ENCODE peak calls at places on chromosomes 16 and 17, in seven cellular contexts. H is H1; V is adrenal gland; T is stomach; W is psoas muscle; L is IMR-90; U is CD8-positive, alpha-beta T cell. O is an unnamed sample. For H3K4me1, the result is how much of the 10 kb centered on the place peaks cover.

GRCh38 chr17:80667462-80668277 is 123.0 kb downstream of the RPTOR start:
- DNase-seq in H (no peak), V (no peak), T (no peak), W (no peak), L (no peak), U (peak), O (no peak)

GRCh38 chr17:37358830-37359681 is 16.7 kb upstream of the C17orf78 start:
- DNase-seq in H (peak), V (peak), T (peak), W (peak), L (peak), U (peak), O (peak)

GRCh38 chr17:79038545-79039135 is 14.7 kb downstream of the C1QTNF1 start:
- DNase-seq in H (no peak), V (peak), T (no peak), W (peak), L (peak), U (no peak), O (no peak)

GRCh38 chr16:53041196-53041977 is 11.3 kb downstream of the CHD9NB start:
- DNase-seq in H (no peak), V (no peak), T (peak), W (peak), L (peak), U (no peak), O (no peak)

GRCh38 chr17:19003966-19004600 is 481 bp downstream of the FAM83G start:
- DNase-seq in H (no peak), V (peak), T (peak), W (no peak), L (peak), U (peak), O (no peak)

GRCh38 chr16:80273635-80274538 is 266.9 kb upstream of the DYNLRB2 start:
- DNase-seq in H (no peak), V (no peak), T (no peak), W (no peak), L (peak), U (no peak), O (no peak)

GRCh38 chr16:16033208-16033717 is 83.8 kb downstream of the ABCC1 start:
- DNase-seq in H (no peak), V (no peak), T (no peak), W (no peak), L (no peak), U (no peak), O (no peak)

GRCh38 chr17:63433746-63434591 is 12.1 kb downstream of the CYB561 start:
- DNase-seq in H (no peak), V (peak), T (peak), W (peak), L (peak), U (no peak), O (peak)

GRCh38 chr16:79876332-79876730 is 275.8 kb upstream of the MAF start:
- DNase-seq in H (no peak), V (no peak), T (no peak), W (no peak), L (no peak), U (no peak), O (no peak)

GRCh38 chr16:79595261-79595660 is 5.3 kb downstream of the MAF start:
- DNase-seq in H (no peak), V (no peak), T (no peak), W (no peak), L (no peak), U (no peak), O (no peak)

GRCh38 chr16:87463722-87464690 is 28.8 kb downstream of the ZCCHC14 start:
- DNase-seq in H (no peak), V (peak), T (no peak), W (no peak), L (peak), U (peak), O (peak)

GRCh38 chr16:71927383-71927782 is 32.1 kb downstream of the IST1 start:
- DNase-seq in H (no peak), V (peak), T (peak), W (no peak), L (peak), U (no peak), O (peak)

GRCh38 chr16:87196229-87196628 is 121.0 kb downstream of the C16orf95 start:
- DNase-seq in H (no peak), V (no peak), T (no peak), W (no peak), L (no peak), U (no peak), O (no peak)

GRCh38 chr17:2063306-2064146 is 8.6 kb downstream of the HIC1 start:
- DNase-seq in H (no peak), V (no peak), T (no peak), W (no peak), L (peak), U (no peak), O (no peak)

GRCh38 chr16:89871895-89872294 is 1.5 kb upstream of the TCF25 start:
- DNase-seq in H (no peak), V (no peak), T (no peak), W (no peak), L (no peak), U (no peak), O (no peak)

GRCh38 chr16:89869911-89870310 is 3.5 kb upstream of the TCF25 start:
- DNase-seq in H (no peak), V (no peak), T (no peak), W (no peak), L (no peak), U (no peak), O (no peak)

GRCh38 chr16:89873822-89874689 is 664 bp downstream of the TCF25 start:
- DNase-seq in H (peak), V (peak), T (peak), W (peak), L (peak), U (peak), O (peak)

GRCh38 chr16:89870440-89870839 is 3.0 kb upstream of the TCF25 start:
- DNase-seq in H (no peak), V (no peak), T (no peak), W (no peak), L (no peak), U (no peak), O (no peak)

DNA sequence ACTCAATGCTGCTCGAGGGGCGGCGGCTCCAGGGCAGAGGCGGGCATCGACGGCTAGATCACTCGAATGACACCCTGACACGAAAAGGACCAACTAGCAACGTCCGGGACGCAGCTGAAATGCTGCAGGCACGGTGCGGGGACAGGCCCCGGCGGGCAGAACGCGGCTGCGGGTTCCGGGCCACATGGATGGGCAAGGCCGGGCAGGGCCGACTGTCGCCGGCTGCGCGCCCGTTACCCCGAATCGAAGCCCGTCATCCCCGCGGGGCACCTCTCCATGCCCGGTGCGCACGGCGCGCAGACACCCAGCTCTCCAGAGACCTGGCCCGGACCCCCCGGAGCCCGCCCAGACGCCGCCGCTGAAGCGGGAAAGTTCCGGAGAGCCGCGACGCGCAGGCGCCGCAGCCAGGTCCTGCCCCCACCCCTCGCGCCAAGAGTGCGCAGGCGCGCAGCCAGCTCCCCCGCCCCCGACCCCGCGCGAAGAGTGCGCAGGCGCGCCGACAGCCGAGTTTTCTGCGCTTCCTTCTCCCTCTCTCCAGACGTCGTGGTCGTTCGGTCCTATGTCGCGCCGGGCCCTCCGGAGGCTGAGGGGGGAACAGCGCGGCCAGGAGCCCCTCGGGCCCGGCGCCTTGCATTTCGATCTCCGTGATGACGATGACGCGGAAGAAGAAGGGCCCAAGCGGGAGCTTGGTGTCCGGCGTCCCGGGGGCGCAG is at the start of gene TCF25:
- DNase-seq in H (peak), V (peak), T (peak), W (peak), L (peak), U (peak), O (peak)
- TF ChIP-seq CTCF in H (no peak), V (no peak), T (no peak), W (no peak), L (no peak), U (no peak), O (no peak)

GRCh38 chr17:77281904-77282367 is 141.2 kb downstream of the SEC14L1 start:
- DNase-seq in H (no peak), V (no peak), T (peak), W (no peak), L (no peak), U (no peak), O (no peak)
- H3K4me1 ChIP-seq in H (under half), V (under half), T (under half), W (under half), L (under half), U (under half), O (under half)

DNA sequence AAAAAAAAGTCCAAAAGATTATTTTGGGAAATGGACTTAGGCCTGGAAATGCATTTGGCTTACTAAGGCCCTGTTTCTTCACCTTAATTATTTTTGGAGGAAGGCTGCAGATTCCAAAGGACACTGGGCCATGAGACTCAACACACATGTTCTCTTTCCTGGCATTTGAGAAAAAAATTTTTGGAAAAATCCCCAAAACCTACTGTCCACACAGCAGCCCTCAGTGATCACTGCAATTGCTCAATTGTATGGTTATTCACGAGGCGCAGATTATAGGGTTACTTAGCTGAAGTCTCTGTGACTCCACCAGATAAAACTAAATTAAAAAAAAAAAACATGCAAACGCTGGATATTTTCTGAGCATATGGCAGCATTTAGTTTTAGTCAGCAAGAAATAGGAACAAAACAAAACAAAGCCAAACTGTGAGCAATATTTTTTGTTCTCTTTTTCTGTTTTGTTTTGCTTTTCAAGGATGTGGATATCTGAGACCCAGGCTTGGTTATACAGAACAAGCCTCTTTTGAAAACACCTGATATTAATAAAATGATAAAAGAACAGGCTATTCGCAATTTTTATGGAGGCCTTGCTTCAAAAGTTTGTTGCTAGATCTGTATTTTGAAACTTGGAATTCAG is 83.8 kb upstream of the FAM20A start:
- DNase-seq in H (no peak), V (no peak), T (no peak), W (no peak), L (no peak), U (no peak), O (no peak)
- H3K27ac ChIP-seq in H (no peak), V (no peak), T (no peak), W (no peak), L (no peak), U (no peak), O (no peak)

DNA sequence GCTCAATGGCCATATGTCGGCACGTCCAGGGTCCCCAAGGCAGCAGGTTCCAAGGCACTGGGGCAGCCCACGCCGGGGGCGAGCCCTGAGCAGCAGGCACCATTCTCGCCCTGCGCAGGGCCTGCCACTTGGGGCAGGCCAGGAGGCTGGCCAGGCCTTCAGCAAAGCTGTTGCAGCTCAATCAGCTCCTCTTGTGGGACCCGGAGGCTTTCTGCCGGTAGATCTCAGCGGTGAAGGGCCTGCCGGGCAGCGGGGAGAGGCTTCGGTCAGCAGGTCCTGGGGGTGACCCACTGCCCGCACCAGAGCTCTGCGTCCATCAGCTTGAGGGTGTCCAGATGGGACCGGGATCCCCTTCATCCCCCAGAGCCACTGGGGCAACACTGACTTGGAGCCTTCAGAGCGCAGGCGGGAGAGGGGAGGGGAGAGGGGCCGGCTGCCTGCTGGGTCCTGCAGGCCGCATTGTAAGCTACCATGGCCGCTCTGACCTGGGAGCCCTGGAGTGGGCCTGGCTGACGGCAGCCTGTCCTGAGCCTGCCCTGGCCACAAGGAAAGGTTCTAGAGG is 9.5 kb upstream of the RASD1 start:
- DNase-seq in H (no peak), V (no peak), T (no peak), W (peak), L (no peak), U (no peak), O (no peak)
- TF ChIP-seq CTCF in H (no peak), V (no peak), T (no peak), W (no peak), L (no peak), U (no peak), O (no peak)

DNA sequence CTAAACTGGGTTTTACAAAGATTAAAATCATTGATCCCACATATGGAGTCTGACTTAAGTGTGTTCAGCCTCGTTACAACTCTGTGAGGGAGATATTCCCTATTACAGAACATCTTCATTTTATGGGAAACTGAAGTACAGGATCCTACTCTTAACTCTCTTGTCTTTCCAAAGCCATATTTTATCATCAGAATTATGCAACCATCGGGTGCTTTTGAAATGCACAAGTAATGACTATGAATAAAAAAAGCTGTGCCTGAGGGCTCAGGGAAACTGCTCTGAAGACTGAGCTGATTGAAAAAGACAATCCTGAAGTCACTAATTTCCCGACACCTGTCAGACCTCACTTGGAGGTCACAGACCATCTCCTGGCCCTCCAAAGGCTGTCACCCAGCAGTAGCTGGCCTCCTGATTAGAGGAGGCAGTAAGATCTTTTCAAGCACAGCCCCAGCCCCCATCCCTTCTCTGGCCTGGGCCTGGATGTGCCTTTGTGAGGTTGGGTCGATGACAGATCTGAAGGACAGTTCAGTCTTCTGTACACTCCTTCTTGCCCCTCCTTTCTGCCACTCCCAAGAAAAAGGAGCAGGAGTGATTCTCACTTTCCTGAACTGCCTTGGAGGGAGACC is 5.6 kb downstream of the AKAP1 start:
- DNase-seq in H (no peak), V (no peak), T (no peak), W (no peak), L (peak), U (no peak), O (no peak)
- H3K4me1 ChIP-seq in H (under half), V (under half), T (half or more), W (half or more), L (under half), U (under half), O (under half)

DNA sequence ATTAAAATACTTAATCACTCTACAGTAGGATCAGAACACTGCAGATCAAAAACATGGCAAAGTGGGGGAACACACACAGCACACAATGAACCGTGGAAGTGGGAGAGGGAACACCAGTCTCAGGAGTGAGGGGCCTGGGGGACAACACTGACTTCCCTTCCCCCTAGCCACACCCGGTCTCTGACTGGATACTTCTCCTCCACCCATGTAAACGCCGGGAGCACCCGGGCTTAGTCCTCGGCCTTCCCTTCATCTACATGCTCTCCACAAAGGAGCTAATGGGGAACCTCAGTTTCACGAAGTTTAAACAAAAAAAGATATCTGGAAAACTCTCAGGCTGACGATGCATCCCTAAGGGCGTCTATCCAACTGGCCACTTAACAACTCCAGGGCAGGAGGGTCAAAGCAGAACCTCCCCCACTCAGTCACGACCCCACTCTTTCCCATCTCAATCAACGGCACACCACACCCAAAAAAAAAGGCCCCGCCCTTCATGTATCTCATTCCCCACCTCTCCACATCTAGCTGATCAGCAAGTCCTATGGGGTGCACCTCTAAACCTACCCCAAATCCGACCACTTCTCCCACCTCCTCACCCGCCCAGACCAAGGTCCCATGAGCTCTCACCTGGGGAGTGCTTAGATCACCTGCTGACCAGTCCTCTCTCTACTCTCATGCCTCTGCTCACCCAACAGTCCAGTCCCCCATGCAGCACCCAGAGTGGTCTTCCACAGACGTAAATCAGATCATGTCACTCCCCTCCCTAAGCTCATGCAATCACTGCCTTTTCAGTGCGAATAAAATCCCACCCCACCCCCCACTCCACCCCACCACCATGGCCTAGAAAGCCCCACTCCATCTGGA is 7.4 kb downstream of the ZDHHC7 start:
- DNase-seq in H (no peak), V (no peak), T (no peak), W (peak), L (no peak), U (no peak), O (no peak)
- H3K27ac ChIP-seq in H (no peak), V (no peak), T (peak), W (peak), L (peak), U (no peak), O (peak)

GRCh38 chr17:32185875-32186274 is 43.6 kb downstream of the RHOT1 start:
- DNase-seq in H (no peak), V (no peak), T (no peak), W (no peak), L (peak), U (no peak), O (no peak)

GRCh38 chr17:32192379-32192778 is 50.1 kb downstream of the RHOT1 start:
- DNase-seq in H (no peak), V (no peak), T (no peak), W (no peak), L (peak), U (no peak), O (no peak)

GRCh38 chr17:32189343-32189742 is 47.0 kb downstream of the RHOT1 start:
- DNase-seq in H (no peak), V (no peak), T (no peak), W (no peak), L (no peak), U (no peak), O (no peak)

GRCh38 chr17:32187276-32187675 is 45.0 kb downstream of the RHOT1 start:
- DNase-seq in H (no peak), V (no peak), T (no peak), W (no peak), L (peak), U (no peak), O (no peak)

GRCh38 chr17:32191306-32191705 is 49.0 kb downstream of the RHOT1 start:
- DNase-seq in H (no peak), V (no peak), T (no peak), W (no peak), L (peak), U (no peak), O (no peak)
- TF ChIP-seq CTCF in H (no peak), V (no peak), T (no peak), W (no peak), L (no peak), U (no peak), O (no peak)

GRCh38 chr16:28975158-28975603 is 603 bp downstream of the SPNS1 start:
- DNase-seq in H (no peak), V (no peak), T (no peak), W (no peak), L (no peak), U (no peak), O (no peak)
- H3K4me1 ChIP-seq in H (under half), V (under half), T (under half), W (under half), L (under half), U (under half), O (under half)

GRCh38 chr17:9942885-9943284 is 37.8 kb upstream of the RCVRN start:
- DNase-seq in H (no peak), V (no peak), T (no peak), W (no peak), L (no peak), U (no peak), O (no peak)

GRCh38 chr17:9938764-9939163 is 33.7 kb upstream of the RCVRN start:
- DNase-seq in H (no peak), V (no peak), T (no peak), W (no peak), L (no peak), U (no peak), O (no peak)

GRCh38 chr17:9940826-9941225 is 35.8 kb upstream of the RCVRN start:
- DNase-seq in H (no peak), V (no peak), T (no peak), W (no peak), L (no peak), U (no peak), O (no peak)

GRCh38 chr17:9943343-9943742 is 38.3 kb upstream of the RCVRN start:
- DNase-seq in H (no peak), V (no peak), T (no peak), W (no peak), L (no peak), U (no peak), O (no peak)

GRCh38 chr17:9941305-9941704 is 36.2 kb upstream of the RCVRN start:
- DNase-seq in H (no peak), V (no peak), T (no peak), W (no peak), L (no peak), U (no peak), O (no peak)
- H3K27ac ChIP-seq in H (no peak), V (no peak), T (no peak), W (no peak), L (no peak), U (no peak), O (no peak)